ENCODE peak calls at places on chromosomes 3 and 15, in four cellular contexts. L is aorta, V is body of pancreas, X is heart right ventricle. O is an unnamed sample.

GRCh38 chr3:186646106-186646505 is 5.9 kb downstream of the FETUB start:
- DNase-seq in L (no peak), V (no peak), X (no peak), O (no peak)

GRCh38 chr3:42655331-42655888 is 1.9 kb downstream of the ZBTB47 start:
- DNase-seq in L (no peak), V (no peak), X (no peak), O (no peak)

GRCh38 chr3:127339943-127340861 is 52.4 kb upstream of the PRR20G start:
- DNase-seq in L (no peak), V (no peak), X (no peak), O (no peak)

GRCh38 chr3:158539414-158540014 is 31.5 kb upstream of the MLF1 start:
- DNase-seq in L (no peak), V (peak), X (peak), O (no peak)

GRCh38 chr15:58491499-58492202 is 59.9 kb downstream of the LIPC start:
- DNase-seq in L (no peak), V (no peak), X (no peak), O (no peak)

GRCh38 chr3:157172746-157173145 is 12.8 kb upstream of the CCNL1 start:
- DNase-seq in L (no peak), V (no peak), X (no peak), O (no peak)

GRCh38 chr3:157261000-157261399 is 101.1 kb upstream of the CCNL1 start:
- DNase-seq in L (no peak), V (no peak), X (no peak), O (no peak)

GRCh38 chr3:125120370-125121122 is 64.7 kb upstream of the HEG1 start:
- DNase-seq in L (no peak), V (no peak), X (no peak), O (no peak)

GRCh38 chr3:128011140-128011539 is 41.1 kb upstream of the SEC61A1 start:
- DNase-seq in L (no peak), V (peak), X (no peak), O (no peak)

GRCh38 chr3:60081381-60082095 is 1031.7 kb upstream of the CFAP20DC start:
- DNase-seq in L (no peak), V (no peak), X (no peak), O (no peak)

GRCh38 chr3:188196232-188196990 is 42.5 kb downstream of the LPP start:
- DNase-seq in L (no peak), V (no peak), X (no peak), O (no peak)

GRCh38 chr15:55770261-55770660 is 27.3 kb upstream of the PRTG start:
- DNase-seq in L (no peak), V (no peak), X (no peak), O (no peak)

GRCh38 chr15:31346367-31347066 is 19.9 kb downstream of the KLF13 start:
- DNase-seq in L (no peak), V (no peak), X (no peak), O (no peak)

GRCh38 chr3:5058463-5058862 is 63.6 kb upstream of the ARL8B start:
- DNase-seq in L (no peak), V (no peak), X (no peak), O (no peak)

GRCh38 chr3:126149256-126149902 is 31.0 kb downstream of the ALDH1L1 start:
- DNase-seq in L (peak), V (no peak), X (peak), O (no peak)

GRCh38 chr3:108518895-108519294 is 8.5 kb upstream of the MYH15 start:
- DNase-seq in L (no peak), V (no peak), X (no peak), O (no peak)

GRCh38 chr3:190387578-190388213 is at the start of gene CLDN16:
- DNase-seq in L (no peak), V (no peak), X (no peak), O (no peak)

GRCh38 chr3:194946091-194946490 is 260.4 kb downstream of the FAM43A start:
- DNase-seq in L (no peak), V (no peak), X (no peak), O (no peak)
- H3K27ac ChIP-seq in L (no peak), V (no peak), X (no peak), O (no peak)

GRCh38 chr3:172626241-172626640 is 84.6 kb downstream of the NCEH1 start:
- DNase-seq in L (no peak), V (no peak), X (no peak), O (no peak)
- H3K27ac ChIP-seq in L (no peak), V (no peak), X (no peak), O (no peak)

DNA sequence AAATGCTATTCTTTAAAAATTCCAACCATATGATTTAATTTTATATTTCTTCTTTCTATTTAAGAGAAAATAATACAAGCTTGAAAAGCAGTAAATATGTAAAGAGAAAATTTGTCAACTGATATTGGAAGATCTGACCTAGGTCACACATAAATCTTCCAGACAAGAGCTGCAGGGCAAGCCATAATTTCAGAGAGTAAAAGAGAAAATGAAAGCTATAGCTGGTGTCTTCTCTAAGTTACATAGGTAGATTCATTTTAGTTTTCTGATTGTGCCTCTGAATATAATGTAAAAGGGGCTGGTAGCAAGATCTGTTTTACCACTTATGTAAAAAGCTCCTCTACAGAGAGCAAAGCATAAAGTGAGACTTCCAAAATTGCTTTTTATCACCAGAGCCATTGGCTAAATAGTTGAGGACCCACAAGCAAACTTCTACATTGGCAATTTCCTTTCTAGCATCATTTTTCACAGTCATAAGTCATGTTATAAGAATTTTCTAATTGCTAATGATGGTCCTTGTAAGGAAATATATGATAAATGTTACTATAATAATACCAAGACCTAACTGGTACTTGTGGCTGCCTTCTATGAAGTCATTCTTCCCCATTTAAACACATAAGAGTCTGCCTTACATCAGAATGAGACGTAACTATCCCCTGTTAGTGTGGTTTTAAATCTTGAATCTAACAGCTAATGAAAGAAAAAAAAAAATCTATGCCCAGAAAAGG is 80.8 kb upstream of the SKOR1 start:
- DNase-seq in L (no peak), V (no peak), X (no peak), O (no peak)
- H3K27ac ChIP-seq in L (no peak), V (no peak), X (no peak), O (no peak)

GRCh38 chr3:71446734-71447133 is 136.8 kb downstream of the FOXP1 start:
- DNase-seq in L (no peak), V (no peak), X (no peak), O (no peak)
- H3K27ac ChIP-seq in L (no peak), V (no peak), X (no peak), O (no peak)

GRCh38 chr3:58565621-58566397 is 11.4 kb downstream of the FAM107A start:
- DNase-seq in L (no peak), V (peak), X (no peak), O (no peak)
- H3K27ac ChIP-seq in L (no peak), V (peak), X (no peak), O (no peak)

GRCh38 chr3:123330441-123330991 is 118.4 kb downstream of the ADCY5 start:
- DNase-seq in L (peak), V (no peak), X (peak), O (peak)

GRCh38 chr3:123331006-123331405 is 117.9 kb downstream of the ADCY5 start:
- DNase-seq in L (peak), V (no peak), X (peak), O (peak)

GRCh38 chr3:123331651-123332050 is 117.2 kb downstream of the ADCY5 start:
- DNase-seq in L (peak), V (no peak), X (no peak), O (peak)

GRCh38 chr3:123333401-123333800 is 115.5 kb downstream of the ADCY5 start:
- DNase-seq in L (peak), V (no peak), X (no peak), O (peak)

GRCh38 chr3:123332124-123332641 is 116.7 kb downstream of the ADCY5 start:
- DNase-seq in L (peak), V (peak), X (no peak), O (peak)
- H3K27ac ChIP-seq in L (no peak), V (peak), X (peak), O (peak)

GRCh38 chr15:39270976-39271375 is 309.9 kb upstream of the THBS1 start:
- DNase-seq in L (no peak), V (no peak), X (no peak), O (no peak)
- H3K27ac ChIP-seq in L (no peak), V (no peak), X (no peak), O (no peak)

GRCh38 chr3:146277953-146278631 is 27.2 kb upstream of the PLSCR4 start:
- DNase-seq in L (no peak), V (peak), X (peak), O (no peak)
- H3K27ac ChIP-seq in L (peak), V (no peak), X (no peak), O (peak)

DNA sequence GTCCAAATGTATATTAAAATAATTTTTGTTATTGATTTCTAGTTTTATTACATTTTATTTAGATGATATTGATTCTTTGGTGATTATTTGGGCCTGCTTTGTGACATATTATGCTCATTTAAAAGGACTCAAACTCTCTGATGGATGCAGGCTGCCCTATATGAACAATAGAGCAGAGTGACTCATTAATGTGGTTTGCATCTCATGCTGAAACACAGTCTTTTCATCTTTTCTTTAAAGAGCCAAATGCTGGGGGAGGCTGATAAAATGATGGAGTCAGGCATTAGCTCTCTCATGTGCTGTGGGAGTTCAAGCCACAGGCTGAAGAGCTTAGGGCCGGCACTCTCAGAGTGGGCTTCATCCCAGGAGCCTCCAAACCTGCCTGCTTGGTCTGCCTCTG is 7.2 kb downstream of the PLA1A start:
- DNase-seq in L (no peak), V (no peak), X (no peak), O (no peak)
- H3K27ac ChIP-seq in L (no peak), V (no peak), X (no peak), O (no peak)

GRCh38 chr3:159854500-159855124 is 134.0 kb upstream of the IL12A start:
- DNase-seq in L (no peak), V (no peak), X (no peak), O (no peak)
- H3K27ac ChIP-seq in L (no peak), V (no peak), X (peak), O (peak)